ENCODE peak calls at places on chromosomes 16 and 17, in six cellular contexts. J is GM12878, Q is GM12891, O is K562, N is H1, H is HepG2. D is an unnamed sample.

GRCh38 chr17:46814446-46814845 is 4.0 kb downstream of the WNT3 start:
- DNase-seq in J (no peak), Q (no peak), O (no peak), N (no peak), H (no peak), D (no peak)

GRCh38 chr16:75494696-75495601 is at the start of gene CHST6:
- DNase-seq in J (no peak), Q (peak; percentile 67), O (peak; percentile 81), N (peak; percentile 91), H (peak; percentile 52), D (peak; percentile 67)

GRCh38 chr17:57940217-57940616 is 15.0 kb downstream of the CUEDC1 start:
- DNase-seq in J (no peak), Q (no peak), O (no peak), N (no peak), H (no peak), D (no peak)

GRCh38 chr16:82741073-82741615 is 114.4 kb downstream of the CDH13 start:
- DNase-seq in J (no peak), Q (no peak), O (no peak), N (no peak), H (no peak), D (no peak)

GRCh38 chr16:674968-675883 is at the start of gene RHBDL1:
- DNase-seq in J (no peak), Q (no peak), O (peak; percentile 60), N (peak; percentile 80), H (peak; percentile 26), D (no peak)

GRCh38 chr17:82103588-82104451 is 5.8 kb upstream of the FASN start:
- DNase-seq in J (no peak), Q (no peak), O (peak; percentile 55), N (peak; percentile 76), H (peak; percentile 90), D (no peak)

GRCh38 chr16:73204359-73205152 is 156.6 kb upstream of the ZFHX3 start:
- DNase-seq in J (no peak), Q (no peak), O (no peak), N (no peak), H (no peak), D (no peak)

GRCh38 chr16:55663770-55664677 is 8.2 kb downstream of the SLC6A2 start:
- DNase-seq in J (no peak), Q (no peak), O (no peak), N (no peak), H (no peak), D (no peak)

GRCh38 chr16:88691924-88692560 is 5.7 kb upstream of the SNAI3 start:
- DNase-seq in J (no peak), Q (no peak), O (no peak), N (no peak), H (no peak), D (no peak)

GRCh38 chr17:50059256-50059655 is 3.3 kb downstream of the ITGA3 start:
- DNase-seq in J (no peak), Q (no peak), O (no peak), N (no peak), H (no peak), D (no peak)

GRCh38 chr17:50056217-50056960 is 479 bp downstream of the ITGA3 start:
- DNase-seq in J (no peak), Q (peak; percentile 78), O (peak; percentile 49), N (peak; percentile 87), H (peak; percentile 45), D (peak; percentile 72)

GRCh38 chr17:50056961-50057330 is 1.0 kb downstream of the ITGA3 start:
- DNase-seq in J (no peak), Q (no peak), O (no peak), N (peak; percentile 63), H (no peak), D (no peak)

GRCh38 chr17:50058296-50058945 is 2.5 kb downstream of the ITGA3 start:
- DNase-seq in J (no peak), Q (no peak), O (no peak), N (no peak), H (no peak), D (no peak)

DNA sequence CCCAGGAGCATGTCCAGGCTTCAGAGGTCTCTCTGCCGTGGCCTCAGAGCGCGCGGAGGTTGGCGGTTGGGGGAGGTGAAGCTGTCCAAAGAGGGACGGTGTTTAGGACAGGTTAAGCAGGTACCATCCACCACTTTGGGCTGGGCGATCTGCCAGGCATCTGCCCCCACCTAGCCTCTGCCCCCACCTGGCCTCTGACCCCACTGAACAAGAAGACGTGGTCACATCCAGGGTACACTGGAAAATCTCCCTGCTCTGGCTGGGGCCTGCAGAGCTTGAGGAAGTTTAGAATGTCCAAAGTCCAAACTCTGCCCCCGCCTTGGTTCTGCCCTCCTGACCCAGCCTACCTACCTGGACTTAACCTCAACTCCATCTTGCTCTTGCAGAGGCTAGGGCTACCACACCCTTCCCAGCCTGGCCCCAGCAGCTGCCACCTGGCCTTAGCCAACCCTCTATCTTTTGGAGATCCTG is 1.6 kb downstream of the ITGA3 start:
- DNase-seq in J (no peak), Q (no peak), O (no peak), N (no peak), H (no peak), D (no peak)
- TF ChIP-seq POLR2A in J (no peak), Q (no peak), O (no peak), N (no peak), H (no peak), D (no peak)

GRCh38 chr17:66625321-66625767 is 209.6 kb upstream of the CACNG5 start:
- DNase-seq in J (no peak), Q (no peak), O (no peak), N (no peak), H (peak; percentile 41), D (no peak)
- TF ChIP-seq TAF1 in J (no peak), Q (no peak), O (no peak), N (no peak), H (no peak), D (no peak)

GRCh38 chr16:85008267-85008666 is 3.1 kb downstream of the ZDHHC7 start:
- DNase-seq in J (no peak), Q (no peak), O (no peak), N (no peak), H (no peak), D (no peak)

GRCh38 chr16:85010446-85010930 is 847 bp downstream of the ZDHHC7 start:
- DNase-seq in J (no peak), Q (no peak), O (no peak), N (no peak), H (no peak), D (no peak)

GRCh38 chr16:85014311-85014710 is 3.0 kb upstream of the ZDHHC7 start:
- DNase-seq in J (no peak), Q (no peak), O (no peak), N (no peak), H (peak; percentile 48), D (no peak)

GRCh38 chr16:85011846-85012284 is 530 bp upstream of the ZDHHC7 start:
- DNase-seq in J (no peak), Q (no peak), O (no peak), N (no peak), H (no peak), D (no peak)

DNA sequence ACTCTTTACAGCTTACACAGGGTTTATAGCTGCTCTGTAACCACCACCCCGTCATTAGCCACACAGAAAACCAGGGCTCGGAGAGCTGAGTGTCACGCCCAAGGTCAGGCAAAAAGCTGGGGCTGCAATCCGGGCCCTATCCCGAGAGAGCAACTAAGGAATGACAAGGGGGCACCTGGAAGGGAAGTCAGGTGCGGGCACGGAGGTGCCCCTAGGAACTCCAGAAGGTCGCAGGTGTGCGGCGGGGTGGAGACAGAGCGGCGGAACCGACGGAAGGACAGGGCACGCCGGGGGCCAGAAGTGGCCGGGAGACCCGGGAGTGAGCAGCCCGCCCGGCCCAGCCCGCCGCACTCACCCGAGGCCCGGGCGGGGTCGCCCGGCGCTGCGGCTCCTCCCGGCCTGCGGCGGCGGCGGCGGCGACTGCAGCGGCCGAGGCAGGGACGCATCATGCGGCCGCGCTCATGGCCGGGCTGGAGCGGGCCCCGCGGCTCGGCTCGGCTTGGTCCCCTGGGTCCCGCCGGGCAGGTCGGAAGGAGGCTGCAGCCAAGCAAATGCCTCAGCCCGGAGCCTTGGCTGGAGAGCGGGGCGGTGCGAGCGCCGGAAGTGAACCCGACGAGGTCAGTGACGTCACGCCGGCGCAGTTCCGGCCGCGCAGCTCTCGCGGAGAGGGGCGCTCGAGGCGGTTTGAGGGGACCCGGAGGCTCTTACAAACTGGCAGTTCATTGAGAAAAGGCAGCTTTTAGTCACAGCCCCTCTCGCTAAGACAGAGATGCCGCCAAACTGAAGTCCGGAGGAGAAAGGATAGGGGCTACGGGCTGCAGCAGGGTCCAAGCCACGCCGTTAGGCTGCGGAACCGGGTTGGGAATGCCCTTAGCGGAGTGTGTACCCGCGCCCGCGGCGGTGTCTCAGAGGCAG is at the start of gene ZDHHC7:
- DNase-seq in J (peak; percentile 45), Q (peak; percentile 92), O (peak; percentile 93), N (peak; percentile 89), H (peak; percentile 76), D (peak; percentile 90)
- TF ChIP-seq POLR2A in J (peak; percentile 94), Q (peak; percentile 78), O (peak; percentile 99), N (no peak), H (peak; percentile 91), D (peak; percentile 92)

GRCh38 chr17:42363231-42363630 is 25.0 kb downstream of the STAT3 start:
- DNase-seq in J (no peak), Q (no peak), O (no peak), N (no peak), H (no peak), D (no peak)

GRCh38 chr17:42363767-42364585 is 24.3 kb downstream of the STAT3 start:
- DNase-seq in J (no peak), Q (no peak), O (no peak), N (no peak), H (no peak), D (no peak)

GRCh38 chr17:42365136-42365535 is 23.1 kb downstream of the STAT3 start:
- DNase-seq in J (no peak), Q (no peak), O (peak; percentile 27), N (no peak), H (no peak), D (no peak)

GRCh38 chr17:42361781-42362186 is 26.5 kb downstream of the STAT3 start:
- DNase-seq in J (no peak), Q (no peak), O (no peak), N (no peak), H (peak; percentile 34), D (no peak)

GRCh38 chr17:42362245-42362961 is 25.8 kb downstream of the STAT3 start:
- DNase-seq in J (no peak), Q (no peak), O (no peak), N (no peak), H (no peak), D (no peak)
- TF ChIP-seq TAF1 in J (no peak), Q (no peak), O (no peak), N (no peak), H (no peak), D (no peak)

GRCh38 chr17:64147110-64148016 is 17.4 kb upstream of the ERN1 start:
- DNase-seq in J (no peak), Q (no peak), O (no peak), N (no peak), H (peak; percentile 85), D (no peak)
- TF ChIP-seq POLR2A in J (no peak), Q (peak; percentile 54), O (peak; percentile 27), N (peak; percentile 29), H (peak; percentile 95), D (peak; percentile 15)

GRCh38 chr17:10192963-10193362 is 5.4 kb downstream of the GAS7 start:
- DNase-seq in J (no peak), Q (no peak), O (no peak), N (no peak), H (no peak), D (no peak)
- TF ChIP-seq TAF1 in J (no peak), Q (no peak), O (no peak), N (no peak), H (no peak), D (no peak)